ENCODE peak calls at places on chromosomes 11 and 22, in eight cellular contexts. N is heart right ventricle, W is small intestine, E is mammary epithelial cell, T is mesenchymal stem cell, D is astrocyte, U is sigmoid colon, A is A549. B is an unnamed sample.

GRCh38 chr11:107697291-107697690 is 14.6 kb downstream of the SLN start:
- DNase-seq in W (no peak), D (no peak), T (no peak), E (no peak), A (no peak), U (no peak), N (no peak), B (no peak)

GRCh38 chr22:45248832-45249561 is 8.3 kb upstream of the KIAA0930 start:
- DNase-seq in E (no peak), W (peak; percentile 29), U (no peak), D (no peak), N (no peak), T (no peak), A (no peak), B (no peak)

GRCh38 chr22:17814084-17814483 is 39.8 kb upstream of the BID start:
- DNase-seq in U (no peak), N (no peak), W (no peak), E (no peak), T (no peak), D (no peak), A (no peak), B (no peak)

GRCh38 chr22:37157516-37158289 is 8.0 kb upstream of the IL2RB start:
- DNase-seq in E (peak; percentile 63), W (no peak), N (no peak), T (no peak), A (no peak), D (peak; percentile 49), U (no peak), B (no peak)

GRCh38 chr22:41848468-41848867 is 15.6 kb downstream of the SREBF2 start:
- DNase-seq in N (no peak), T (no peak), E (no peak), A (no peak), W (peak; percentile 84), U (peak; percentile 72), D (no peak), B (no peak)

GRCh38 chr22:26681395-26681821 is 24.0 kb downstream of the MIAT start:
- DNase-seq in W (no peak), E (no peak), T (peak; percentile 87), A (no peak), U (no peak), N (no peak), D (peak; percentile 86), B (peak; percentile 93)

GRCh38 chr11:43360361-43361032 is 1.8 kb downstream of the TTC17 start:
- DNase-seq in D (peak; percentile 5), T (peak; percentile 33), A (no peak), N (no peak), W (no peak), E (no peak), U (no peak), B (no peak)

GRCh38 chr11:22795914-22796313 is 33.7 kb downstream of the SVIP start:
- DNase-seq in T (no peak), A (no peak), N (no peak), W (no peak), D (no peak), U (no peak), E (no peak), B (no peak)

GRCh38 chr22:32005453-32005852 is 37.6 kb upstream of the SLC5A1 start:
- DNase-seq in D (peak; percentile 75), E (peak; percentile 92), N (no peak), U (no peak), A (no peak), T (peak; percentile 22), W (peak; percentile 82), B (no peak)

GRCh38 chr11:16474659-16475058 is 118.3 kb upstream of the SOX6 start:
- DNase-seq in E (no peak), N (no peak), U (no peak), D (no peak), W (no peak), A (no peak), T (no peak), B (no peak)

DNA sequence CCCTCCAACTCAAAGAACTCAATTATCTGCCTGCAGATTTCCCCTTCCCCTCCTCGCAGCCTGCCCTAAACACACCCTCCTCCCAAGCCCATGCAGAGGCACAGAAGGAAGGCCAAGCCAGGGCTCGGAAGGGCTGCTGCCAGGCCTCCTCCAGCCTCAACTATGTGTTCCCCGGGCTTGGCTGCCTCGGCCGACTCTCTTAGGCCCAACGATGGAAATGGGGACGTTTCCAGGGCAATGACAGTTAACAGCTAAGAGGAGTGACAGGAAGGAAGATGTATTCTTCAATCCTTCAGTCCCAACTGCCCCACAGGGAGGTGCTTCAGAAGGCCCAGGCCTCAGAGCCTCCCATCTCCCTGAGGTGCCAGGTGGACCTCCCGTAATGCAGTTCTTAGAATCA is 104.0 kb upstream of the AKIP1 start:
- DNase-seq in D (no peak), T (no peak), W (no peak), E (no peak), A (no peak), U (peak; percentile 69), N (no peak), B (no peak)
- H3K4me1 ChIP-seq in D (peaks cover 47% of the 10 kb centered on the region), T (peaks cover 31% of the 10 kb centered on the region), W (peaks cover 20% of the 10 kb centered on the region), E (peaks cover 31% of the 10 kb centered on the region), A (peaks cover 6% of the 10 kb centered on the region), U (no peaks in the 10 kb centered on the region), N (peaks cover 19% of the 10 kb centered on the region), B (peaks cover 22% of the 10 kb centered on the region)

DNA sequence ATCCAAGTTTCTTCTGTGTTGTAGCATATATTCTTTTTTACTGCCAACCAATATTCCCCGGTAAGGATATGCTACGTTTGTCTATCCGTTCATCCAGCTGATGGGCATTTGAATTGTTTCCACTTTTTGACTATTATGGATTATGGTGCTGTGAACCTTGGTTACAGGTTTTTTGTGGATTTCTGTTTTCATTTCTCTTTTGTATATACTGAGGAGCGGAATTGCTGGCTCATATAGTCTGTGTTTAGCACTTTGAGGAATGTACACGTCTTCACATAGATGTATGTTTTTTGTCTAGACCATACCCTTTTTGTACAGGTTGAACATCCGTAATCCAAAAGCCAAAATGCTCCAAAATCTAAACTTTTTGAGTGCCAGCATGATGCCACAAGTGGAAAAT is 23.6 kb downstream of the RCOR2 start:
- DNase-seq in W (no peak), A (no peak), E (no peak), T (no peak), D (no peak), U (no peak), N (no peak), B (no peak)
- H3K4me1 ChIP-seq in W (peaks cover 3% of the 10 kb centered on the region), A (peaks cover 8% of the 10 kb centered on the region), E (peaks cover 21% of the 10 kb centered on the region), T (peaks cover 6% of the 10 kb centered on the region), D (peaks cover 2% of the 10 kb centered on the region), U (no peaks in the 10 kb centered on the region), N (peaks cover 11% of the 10 kb centered on the region), B (no peaks in the 10 kb centered on the region)

GRCh38 chr11:69999721-70000120 is 78.4 kb upstream of the ANO1 start:
- DNase-seq in U (no peak), E (peak; percentile 75), W (peak; percentile 20), N (no peak), A (no peak), T (no peak), D (peak; percentile 18), B (no peak)
- H3K4me1 ChIP-seq in U (no peaks in the 10 kb centered on the region), E (peaks cover 23% of the 10 kb centered on the region), W (peaks cover 11% of the 10 kb centered on the region), N (no peaks in the 10 kb centered on the region), A (no peaks in the 10 kb centered on the region), T (no peaks in the 10 kb centered on the region), D (no peaks in the 10 kb centered on the region), B (peaks cover 33% of the 10 kb centered on the region)

GRCh38 chr11:104051806-104052205 is 15.4 kb downstream of the DDI1 start:
- DNase-seq in U (no peak), N (no peak), W (no peak), T (no peak), E (no peak), D (no peak), A (no peak), B (no peak)

GRCh38 chr11:104060004-104060403 is 23.6 kb downstream of the DDI1 start:
- DNase-seq in W (no peak), T (no peak), N (no peak), U (no peak), A (no peak), D (no peak), E (peak; percentile 30), B (no peak)

GRCh38 chr11:104057908-104058307 is 21.5 kb downstream of the DDI1 start:
- DNase-seq in U (no peak), E (no peak), N (no peak), D (no peak), A (no peak), T (no peak), W (no peak), B (no peak)

GRCh38 chr11:104053743-104054142 is 17.3 kb downstream of the DDI1 start:
- DNase-seq in A (no peak), U (no peak), E (no peak), D (no peak), T (no peak), N (no peak), W (no peak), B (no peak)

DNA sequence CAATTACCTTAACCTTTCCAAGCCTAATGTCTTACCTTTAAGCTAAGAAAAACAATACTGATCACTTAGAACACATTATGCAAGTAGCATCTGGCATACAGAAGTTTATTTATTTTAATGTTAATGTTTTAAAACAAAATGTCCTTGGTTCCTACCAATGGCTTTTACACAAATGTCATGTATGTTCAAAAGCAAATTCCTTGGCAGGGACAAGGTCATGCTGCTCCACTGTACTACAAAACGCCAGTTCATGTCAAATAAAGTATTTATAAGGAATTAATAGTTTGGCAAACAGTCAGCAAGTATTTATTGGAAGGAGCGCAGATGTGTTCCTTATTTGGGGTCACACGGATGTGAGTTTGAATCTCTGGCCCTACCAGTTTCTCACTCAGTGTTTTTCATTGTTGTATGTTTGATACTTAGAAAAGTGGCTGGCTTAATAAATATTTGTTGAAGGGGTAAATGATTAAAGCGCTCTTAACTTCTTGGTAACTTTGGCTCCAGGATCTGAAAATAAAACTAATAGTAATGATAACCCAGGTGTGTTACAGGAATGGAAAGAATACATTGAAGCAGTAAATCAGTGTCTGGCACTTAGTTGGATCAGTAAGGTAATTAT is 18.6 kb downstream of the DDI1 start:
- DNase-seq in T (no peak), U (no peak), A (no peak), E (no peak), D (no peak), W (no peak), N (no peak), B (no peak)
- H3K4me1 ChIP-seq in T (no peaks in the 10 kb centered on the region), U (no peaks in the 10 kb centered on the region), A (peaks cover 6% of the 10 kb centered on the region), E (no peaks in the 10 kb centered on the region), D (no peaks in the 10 kb centered on the region), W (no peaks in the 10 kb centered on the region), N (no peaks in the 10 kb centered on the region), B (no peaks in the 10 kb centered on the region)

GRCh38 chr22:40416267-40416570 is 45.8 kb downstream of the SGSM3 start:
- DNase-seq in N (no peak), U (no peak), T (no peak), W (no peak), A (no peak), D (no peak), E (no peak), B (no peak)
- H3K4me1 ChIP-seq in N (no peaks in the 10 kb centered on the region), U (no peaks in the 10 kb centered on the region), T (peaks cover 25% of the 10 kb centered on the region), W (no peaks in the 10 kb centered on the region), A (no peaks in the 10 kb centered on the region), D (peaks cover 4% of the 10 kb centered on the region), E (peaks cover 11% of the 10 kb centered on the region), B (no peaks in the 10 kb centered on the region)

GRCh38 chr11:3888210-3888609 is 32.7 kb downstream of the STIM1 start:
- DNase-seq in D (no peak), E (no peak), A (no peak), U (no peak), T (no peak), W (no peak), N (no peak), B (no peak)
- H3K4me1 ChIP-seq in D (peaks cover 5% of the 10 kb centered on the region), E (peaks cover 14% of the 10 kb centered on the region), A (peaks cover 3% of the 10 kb centered on the region), U (no peaks in the 10 kb centered on the region), T (peaks cover 4% of the 10 kb centered on the region), W (no peaks in the 10 kb centered on the region), N (no peaks in the 10 kb centered on the region), B (peaks cover 6% of the 10 kb centered on the region)

B was measured in SJSA1.